ENCODE peak calls at places on chromosomes 12 and 14, in nine cellular contexts. U is A549, E is adrenal gland, K is gastrocnemius medialis, L is tibial nerve, B is esophagus squamous epithelium, O is HepG2, C is heart left ventricle, H is ovary. W is an unnamed sample.

GRCh38 chr12:105733579-105733978 is 403.1 kb downstream of the C12orf75 start:
- DNase-seq in U (no peak), E (no peak), K (no peak), L (no peak), B (no peak), O (no peak), C (no peak), H (no peak), W (no peak)

GRCh38 chr14:69616408-69616773 is 5.0 kb downstream of the SUSD6 start:
- DNase-seq in U (no peak), E (no peak), K (no peak), L (no peak), B (no peak), O (no peak), C (no peak), H (no peak), W (no peak)

GRCh38 chr12:120719496-120720233 is 6.0 kb upstream of the ACADS start:
- DNase-seq in U (no peak), E (no peak), K (no peak), L (no peak), B (no peak), O (no peak), C (no peak), H (no peak), W (peak; percentile 88)

GRCh38 chr14:31964979-31965734 is 111.9 kb upstream of the ARHGAP5 start:
- DNase-seq in U (no peak), E (peak; percentile 65), K (no peak), L (no peak), B (no peak), O (no peak), C (no peak), H (peak; percentile 48), W (no peak)

GRCh38 chr12:67069451-67070306 is 199.5 kb upstream of the CAND1 start:
- DNase-seq in U (peak; percentile 52), E (peak; percentile 60), K (no peak), L (no peak), B (no peak), O (peak; percentile 3), C (no peak), H (peak; percentile 26), W (peak; percentile 37)

GRCh38 chr12:50087995-50088394 is 2.9 kb downstream of the SMARCD1 start:
- DNase-seq in U (no peak), E (no peak), K (no peak), L (no peak), B (no peak), O (peak; percentile 70), C (no peak), H (no peak), W (no peak)

GRCh38 chr12:1391722-1392121 is 202.7 kb downstream of the FBXL14 start:
- DNase-seq in U (peak; percentile 65), E (no peak), K (no peak), L (no peak), B (no peak), O (no peak), C (no peak), H (no peak), W (no peak)

GRCh38 chr12:17928708-17929366 is 161.2 kb downstream of the RERGL start:
- DNase-seq in U (peak; percentile 84), E (no peak), K (no peak), L (no peak), B (no peak), O (peak; percentile 57), C (no peak), H (no peak), W (no peak)

GRCh38 chr12:89244536-89244935 is 107.8 kb downstream of the DUSP6 start:
- DNase-seq in U (no peak), E (no peak), K (no peak), L (no peak), B (no peak), O (no peak), C (no peak), H (no peak), W (no peak)

GRCh38 chr12:78096909-78097597 is 266.4 kb downstream of the NAV3 start:
- DNase-seq in U (no peak), E (peak; percentile 73), K (no peak), L (no peak), B (no peak), O (no peak), C (no peak), H (no peak), W (no peak)

GRCh38 chr14:73720636-73721035 is 6.5 kb upstream of the PNMA1 start:
- DNase-seq in U (no peak), E (no peak), K (no peak), L (no peak), B (no peak), O (no peak), C (no peak), H (no peak), W (no peak)

GRCh38 chr14:93033983-93034670 is 81.6 kb downstream of the ITPK1 start:
- DNase-seq in U (no peak), E (no peak), K (no peak), L (no peak), B (no peak), O (no peak), C (no peak), H (no peak), W (no peak)

GRCh38 chr12:28938581-28939301 is 210.3 kb upstream of the FAR2 start:
- DNase-seq in U (no peak), E (no peak), K (no peak), L (no peak), B (no peak), O (no peak), C (no peak), H (no peak), W (no peak)

GRCh38 chr14:95436348-95436747 is 80.1 kb downstream of the SYNE3 start:
- DNase-seq in U (no peak), E (no peak), K (no peak), L (no peak), B (no peak), O (no peak), C (no peak), H (no peak), W (no peak)

GRCh38 chr14:23661542-23661941 is 25.4 kb downstream of the DHRS2 start:
- DNase-seq in U (no peak), E (no peak), K (no peak), L (no peak), B (no peak), O (no peak), C (no peak), H (no peak), W (no peak)

GRCh38 chr14:54535126-54535525 is 25.4 kb downstream of the CGRRF1 start:
- DNase-seq in U (no peak), E (no peak), K (no peak), L (no peak), B (no peak), O (no peak), C (no peak), H (no peak), W (no peak)

GRCh38 chr12:67783393-67783792 is 134.8 kb downstream of the DYRK2 start:
- DNase-seq in U (no peak), E (no peak), K (no peak), L (no peak), B (no peak), O (no peak), C (no peak), H (no peak), W (no peak)

GRCh38 chr14:20469890-20470858 is 968 bp downstream of the PNP start:
- DNase-seq in U (peak; percentile 71), E (peak; percentile 68), K (no peak), L (no peak), B (no peak), O (peak; percentile 47), C (peak; percentile 63), H (no peak), W (peak; percentile 35)

GRCh38 chr14:61577506-61577931 is 117.8 kb upstream of the HIF1A start:
- DNase-seq in U (no peak), E (no peak), K (no peak), L (no peak), B (no peak), O (no peak), C (no peak), H (no peak), W (no peak)

GRCh38 chr12:96375841-96376249 is 24.4 kb downstream of the CDK17 start:
- DNase-seq in U (no peak), E (no peak), K (no peak), L (no peak), B (no peak), O (no peak), C (no peak), H (no peak), W (no peak)
- TF ChIP-seq POLR2A in U (no peak), E (no peak), K (no peak), L (no peak), B (no peak), O (no peak), C (no peak), H (no peak), W (no peak)

DNA sequence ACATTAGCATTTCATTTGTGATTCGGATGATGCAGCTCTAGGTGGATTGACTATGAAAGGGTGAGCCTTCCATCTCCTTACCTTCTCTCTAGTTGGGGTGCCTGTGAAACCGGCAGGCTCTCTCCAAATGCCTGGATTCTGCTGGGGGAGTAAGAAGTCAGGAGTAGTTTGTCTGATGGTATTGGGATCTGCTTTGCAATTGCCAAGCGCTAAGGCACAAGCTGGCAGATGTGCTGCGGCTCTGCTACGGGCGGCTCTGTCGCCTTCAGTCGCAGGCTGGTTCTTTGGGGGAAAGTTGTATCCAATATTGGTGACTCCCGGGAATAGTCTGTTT is 2.4 kb downstream of the RMST start:
- DNase-seq in U (no peak), E (no peak), K (no peak), L (no peak), B (no peak), O (no peak), C (no peak), H (no peak), W (no peak)
- H3K27ac ChIP-seq in U (no peak overlapping the region), E (no peak overlapping the region), K (no peak overlapping the region), L (no peak overlapping the region), B (no peak overlapping the region), O (no peak overlapping the region), C (peak overlapping the region; percentile 42), H (no peak overlapping the region), W (no peak overlapping the region)

DNA sequence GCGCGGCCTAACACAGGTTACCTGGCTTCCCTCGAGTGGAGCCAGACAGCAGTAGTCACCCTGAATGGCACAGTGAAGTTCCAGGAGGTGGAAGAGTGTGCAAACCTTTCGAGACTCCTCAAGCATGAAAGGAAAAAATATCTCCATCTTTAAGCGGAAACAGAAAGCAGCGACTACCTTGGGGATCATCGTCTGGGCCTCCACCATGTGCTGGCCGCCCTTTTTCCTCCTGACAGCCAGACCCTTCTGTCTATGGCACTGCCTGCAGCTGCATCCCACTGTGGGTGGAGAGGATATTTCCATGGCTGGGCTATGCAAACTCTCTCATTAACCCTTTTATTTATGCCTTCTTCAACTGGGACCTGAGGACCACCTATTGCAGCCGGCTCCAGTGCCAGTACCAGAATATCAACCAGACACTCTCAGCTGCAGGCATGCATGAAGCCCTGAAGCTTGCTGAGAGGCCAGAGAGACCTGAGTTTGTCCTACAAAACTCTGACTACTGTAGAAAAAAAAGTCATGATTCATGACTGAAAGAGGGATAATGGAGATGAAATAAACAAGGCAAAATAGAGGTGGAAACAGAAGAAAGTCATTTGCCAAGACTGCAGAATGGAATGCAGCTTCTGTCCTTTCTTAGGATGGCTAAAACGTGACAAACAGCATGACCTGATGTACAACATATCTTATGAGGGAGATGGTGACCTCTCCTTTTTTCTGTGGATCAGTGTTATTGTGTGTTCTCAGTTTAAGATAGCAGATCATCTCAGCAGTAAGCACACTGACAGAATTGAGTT is 2.4 kb upstream of the HEBP1 start:
- DNase-seq in U (no peak), E (no peak), K (no peak), L (no peak), B (no peak), O (no peak), C (no peak), H (no peak), W (no peak)
- H3K4me3 ChIP-seq in U (no peak overlapping the region), E (no peak overlapping the region), K (no peak overlapping the region), L (no peak overlapping the region), B (no peak overlapping the region), O (no peak overlapping the region), C (peak overlapping the region; percentile 89), H (peak overlapping the region; percentile 58), W (no peak overlapping the region)

GRCh38 chr12:100142851-100143559 is at the start of gene BLTP3B:
- DNase-seq in U (peak; percentile 86), E (peak; percentile 96), K (peak; percentile 88), L (peak; percentile 87), B (peak; percentile 44), O (peak; percentile 62), C (peak; percentile 96), H (peak; percentile 92), W (peak; percentile 95)
- TF ChIP-seq POLR2A in U (no peak), E (no peak), K (no peak), L (no peak), B (no peak), O (peak; percentile 42), C (no peak), H (no peak), W (no peak)

W was measured in right lobe of liver.